ENCODE peak calls at places on chromosomes 7 and 10, in six cellular contexts. L is lower lobe of right lung; Y is pancreas; F is activated CD4-positive, alpha-beta T cell treated with anti-CD3 and anti-CD28 coated beads for 36 hours; P is IMR-90; X is right lobe of liver. J is an unnamed sample.

GRCh38 chr7:111763221-111763791 is 201.0 kb upstream of the IMMP2L start:
- ATAC-seq in L (no peak), Y (peak; percentile 90), F (no peak), P (peak; percentile 92), X (no peak), J (no peak)

GRCh38 chr7:99073839-99074446 is 70.0 kb downstream of the SMURF1 start:
- ATAC-seq in L (no peak), Y (no peak), F (no peak), P (no peak), X (no peak), J (no peak)

GRCh38 chr7:101550641-101551531 is 78.2 kb downstream of the MYL10 start:
- ATAC-seq in L (peak; percentile 46), Y (no peak), F (no peak), P (peak; percentile 21), X (peak; percentile 11), J (no peak)

GRCh38 chr10:208616-209015 is 73.4 kb downstream of the ZMYND11 start:
- ATAC-seq in L (no peak), Y (no peak), F (no peak), P (no peak), X (no peak), J (no peak)

GRCh38 chr7:134885967-134886352 is 100.3 kb upstream of the AGBL3 start:
- ATAC-seq in L (peak; percentile 76), Y (peak; percentile 67), F (no peak), P (peak; percentile 62), X (peak; percentile 33), J (peak; percentile 77)

GRCh38 chr7:79398145-79398749 is 55.2 kb downstream of the MAGI2 start:
- ATAC-seq in L (no peak), Y (no peak), F (no peak), P (no peak), X (no peak), J (no peak)

GRCh38 chr10:113704637-113705343 is 25.1 kb downstream of the CASP7 start:
- ATAC-seq in L (no peak), Y (peak; percentile 76), F (no peak), P (peak; percentile 49), X (no peak), J (no peak)

GRCh38 chr10:90983940-90984549 is 63.2 kb upstream of the ANKRD1 start:
- ATAC-seq in L (no peak), Y (no peak), F (no peak), P (no peak), X (no peak), J (no peak)

GRCh38 chr7:128067983-128068382 is 36.7 kb upstream of the LRRC4 start:
- ATAC-seq in L (no peak), Y (no peak), F (no peak), P (no peak), X (no peak), J (no peak)

GRCh38 chr10:59885430-59886134 is 20.8 kb downstream of the CCDC6 start:
- ATAC-seq in L (peak; percentile 50), Y (peak; percentile 72), F (no peak), P (no peak), X (peak; percentile 51), J (no peak)

GRCh38 chr7:28654111-28654510 is 241.8 kb downstream of the CREB5 start:
- ATAC-seq in L (no peak), Y (no peak), F (no peak), P (no peak), X (no peak), J (no peak)

GRCh38 chr10:103707956-103708626 is 147.3 kb downstream of the SH3PXD2A start:
- ATAC-seq in L (no peak), Y (no peak), F (no peak), P (no peak), X (no peak), J (no peak)

GRCh38 chr7:105126436-105126975 is 112.5 kb downstream of the KMT2E start:
- ATAC-seq in L (no peak), Y (no peak), F (peak; percentile 28), P (peak; percentile 46), X (no peak), J (no peak)

GRCh38 chr10:30092151-30092790 is 32.9 kb upstream of the JCAD start:
- ATAC-seq in L (no peak), Y (no peak), F (no peak), P (peak; percentile 65), X (no peak), J (no peak)

GRCh38 chr10:75430000-75430763 is 1.2 kb upstream of the LRMDA start:
- ATAC-seq in L (peak; percentile 72), Y (peak; percentile 80), F (no peak), P (peak; percentile 52), X (peak; percentile 44), J (peak; percentile 33)

GRCh38 chr7:1641173-1641572 is 28.9 kb upstream of the ELFN1 start:
- ATAC-seq in L (no peak), Y (no peak), F (no peak), P (no peak), X (no peak), J (no peak)

GRCh38 chr10:101270763-101271162 is 41.5 kb upstream of the LBX1 start:
- ATAC-seq in L (no peak), Y (no peak), F (no peak), P (no peak), X (no peak), J (no peak)

GRCh38 chr10:3554121-3554522 is 230.9 kb downstream of the KLF6 start:
- ATAC-seq in L (no peak), Y (no peak), F (no peak), P (no peak), X (no peak), J (no peak)

GRCh38 chr7:38438938-38439337 is 165.5 kb upstream of the TARP start:
- ATAC-seq in L (no peak), Y (no peak), F (peak; percentile 84), P (no peak), X (no peak), J (no peak)

GRCh38 chr7:98058186-98058585 is 48.5 kb upstream of the LMTK2 start:
- ATAC-seq in L (no peak), Y (no peak), F (no peak), P (no peak), X (no peak), J (no peak)

GRCh38 chr10:90222372-90222771 is 521.0 kb downstream of the KIF20B start:
- ATAC-seq in L (no peak), Y (no peak), F (no peak), P (peak; percentile 88), X (no peak), J (peak; percentile 20)

GRCh38 chr7:15924910-15925309 is 238.4 kb upstream of the MEOX2 start:
- ATAC-seq in L (no peak), Y (no peak), F (no peak), P (no peak), X (no peak), J (no peak)

GRCh38 chr7:149196705-149197171 is 1.4 kb downstream of the ZNF282 start:
- ATAC-seq in L (no peak), Y (no peak), F (peak; percentile 11), P (peak; percentile 15), X (peak; percentile 7), J (no peak)

GRCh38 chr7:44408596-44408995 is 81.9 kb downstream of the NUDCD3 start:
- ATAC-seq in L (no peak), Y (no peak), F (no peak), P (no peak), X (no peak), J (no peak)

GRCh38 chr7:24010495-24010894 is 273.5 kb upstream of the NPY start:
- ATAC-seq in L (no peak), Y (no peak), F (no peak), P (no peak), X (no peak), J (no peak)

GRCh38 chr7:44145969-44146897 is 5.1 kb upstream of the MYL7 start:
- ATAC-seq in L (peak; percentile 90), Y (peak; percentile 97), F (peak; percentile 91), P (peak; percentile 94), X (peak; percentile 63), J (peak; percentile 86)

GRCh38 chr7:44764665-44765578 is 16.3 kb downstream of the ZMIZ2 start:
- ATAC-seq in L (no peak), Y (no peak), F (no peak), P (no peak), X (peak; percentile 87), J (no peak)

GRCh38 chr10:52410916-52411315 is 96.8 kb downstream of the DKK1 start:
- ATAC-seq in L (no peak), Y (no peak), F (no peak), P (no peak), X (no peak), J (no peak)

GRCh38 chr7:2555121-2556052 is at the start of gene BRAT1:
- ATAC-seq in L (peak; percentile 95), Y (peak; percentile 92), F (peak; percentile 89), P (peak; percentile 92), X (peak; percentile 96), J (peak; percentile 96)

GRCh38 chr10:79295593-79295992 is 51.7 kb upstream of the PPIF start:
- ATAC-seq in L (peak; percentile 43), Y (peak; percentile 25), F (no peak), P (no peak), X (no peak), J (no peak)

GRCh38 chr7:131020759-131021219 is 286.8 kb upstream of the KLF14 start:
- ATAC-seq in L (no peak), Y (peak; percentile 30), F (peak; percentile 30), P (no peak), X (no peak), J (no peak)

GRCh38 chr7:37416739-37417474 is 31.8 kb downstream of the ELMO1 start:
- ATAC-seq in L (no peak), Y (no peak), F (no peak), P (no peak), X (peak; percentile 56), J (no peak)

GRCh38 chr10:125266541-125266940 is 106.2 kb upstream of the CTBP2 start:
- ATAC-seq in L (no peak), Y (no peak), F (no peak), P (no peak), X (no peak), J (no peak)

GRCh38 chr7:24158976-24159375 is 125.0 kb upstream of the NPY start:
- ATAC-seq in L (no peak), Y (no peak), F (no peak), P (no peak), X (no peak), J (no peak)

GRCh38 chr7:137927386-137927785 is 74.5 kb downstream of the CREB3L2 start:
- ATAC-seq in L (no peak), Y (no peak), F (no peak), P (no peak), X (no peak), J (no peak)

GRCh38 chr7:152103691-152104090 is 78.2 kb downstream of the GALNT11 start:
- ATAC-seq in L (no peak), Y (no peak), F (no peak), P (no peak), X (no peak), J (no peak)

GRCh38 chr7:128352138-128352537 is 8.4 kb upstream of the RBM28 start:
- ATAC-seq in L (peak; percentile 74), Y (peak; percentile 94), F (peak; percentile 44), P (peak; percentile 60), X (peak; percentile 82), J (peak; percentile 82)

GRCh38 chr10:3754727-3755439 is 30.1 kb downstream of the KLF6 start:
- ATAC-seq in L (peak; percentile 86), Y (peak; percentile 65), F (peak; percentile 16), P (peak; percentile 85), X (peak; percentile 72), J (peak; percentile 80)

GRCh38 chr7:2372724-2373123 is 18.1 kb downstream of the EIF3B start:
- ATAC-seq in L (no peak), Y (no peak), F (no peak), P (no peak), X (no peak), J (no peak)

GRCh38 chr10:6778992-6779701 is 199.1 kb upstream of the PRKCQ start:
- ATAC-seq in L (peak; percentile 77), Y (peak; percentile 77), F (no peak), P (peak; percentile 95), X (no peak), J (no peak)

J was measured in gastroesophageal sphincter.